ENCODE peak calls at places on chromosomes 12 and 14, in four cellular contexts. One of them, this sample, is unnamed. For H3K27me3, the result is how much of the 10 kb centered on the place peaks cover.

GRCh38 chr14:36069535-36069900 is 107.0 kb downstream of the PTCSC3 start:
- DNase-seq in HepG2: peak
- DNase-seq in K562: peak
- DNase-seq in H1: peak
- DNase-seq in this sample: peak

GRCh38 chr14:105974902-105975301 is 448.5 kb downstream of the TMEM121 start:
- DNase-seq in HepG2: peak
- DNase-seq in K562: peak
- DNase-seq in H1: no peak
- DNase-seq in this sample: no peak

GRCh38 chr14:68806526-68807147 is 13.8 kb upstream of the ZFP36L1 start:
- DNase-seq in HepG2: no peak
- DNase-seq in K562: no peak
- DNase-seq in H1: no peak
- DNase-seq in this sample: no peak

GRCh38 chr14:33943081-33943480 is 7.8 kb downstream of the EGLN3 start:
- DNase-seq in HepG2: no peak
- DNase-seq in K562: no peak
- DNase-seq in H1: no peak
- DNase-seq in this sample: no peak

GRCh38 chr12:79444089-79444488 is 246.7 kb downstream of the PAWR start:
- DNase-seq in HepG2: no peak
- DNase-seq in K562: no peak
- DNase-seq in H1: no peak
- DNase-seq in this sample: peak

GRCh38 chr14:88129306-88130056 is 124.5 kb downstream of the GPR65 start:
- DNase-seq in HepG2: no peak
- DNase-seq in K562: no peak
- DNase-seq in H1: no peak
- DNase-seq in this sample: peak

GRCh38 chr14:49506650-49507049 is 79.5 kb downstream of the RPS29 start:
- DNase-seq in HepG2: no peak
- DNase-seq in K562: no peak
- DNase-seq in H1: no peak
- DNase-seq in this sample: no peak

GRCh38 chr12:32437095-32437515 is 37.7 kb downstream of the FGD4 start:
- DNase-seq in HepG2: peak
- DNase-seq in K562: no peak
- DNase-seq in H1: no peak
- DNase-seq in this sample: peak

GRCh38 chr12:102694913-102695312 is 214.6 kb upstream of the IGF1 start:
- DNase-seq in HepG2: no peak
- DNase-seq in K562: no peak
- DNase-seq in H1: no peak
- DNase-seq in this sample: no peak

GRCh38 chr12:7209958-7210357 is 20.5 kb downstream of the PEX5 start:
- DNase-seq in HepG2: no peak
- DNase-seq in K562: no peak
- DNase-seq in H1: no peak
- DNase-seq in this sample: no peak

GRCh38 chr14:106850913-106851825 is 1324.8 kb downstream of the TMEM121 start:
- DNase-seq in HepG2: no peak
- DNase-seq in K562: no peak
- DNase-seq in H1: no peak
- DNase-seq in this sample: no peak

GRCh38 chr12:111636209-111636928 is 37.3 kb upstream of the ATXN2 start:
- DNase-seq in HepG2: peak
- DNase-seq in K562: peak
- DNase-seq in H1: peak
- DNase-seq in this sample: peak

GRCh38 chr12:17079251-17079909 is 473.4 kb upstream of the LMO3 start:
- DNase-seq in HepG2: peak
- DNase-seq in K562: no peak
- DNase-seq in H1: no peak
- DNase-seq in this sample: no peak

GRCh38 chr14:100849432-100849831 is 23.5 kb downstream of the MEG3 start:
- DNase-seq in HepG2: no peak
- DNase-seq in K562: no peak
- DNase-seq in H1: no peak
- DNase-seq in this sample: no peak

GRCh38 chr12:32124637-32125036 is 18.0 kb downstream of the BICD1 start:
- DNase-seq in HepG2: no peak
- DNase-seq in K562: no peak
- DNase-seq in H1: no peak
- DNase-seq in this sample: no peak

GRCh38 chr12:117105902-117106301 is 6.7 kb upstream of the TESC start:
- DNase-seq in HepG2: peak
- DNase-seq in K562: no peak
- DNase-seq in H1: no peak
- DNase-seq in this sample: no peak

GRCh38 chr14:96915478-96915877 is 118.3 kb downstream of the VRK1 start:
- DNase-seq in HepG2: no peak
- DNase-seq in K562: no peak
- DNase-seq in H1: no peak
- DNase-seq in this sample: no peak

GRCh38 chr12:60935981-60936761 is 1324.0 kb upstream of the USP15 start:
- DNase-seq in HepG2: peak
- DNase-seq in K562: no peak
- DNase-seq in H1: no peak
- DNase-seq in this sample: no peak

GRCh38 chr12:131491887-131492490 is 218.9 kb upstream of the SFSWAP start:
- DNase-seq in HepG2: no peak
- DNase-seq in K562: no peak
- DNase-seq in H1: no peak
- DNase-seq in this sample: no peak

GRCh38 chr12:96048392-96048969 is 13.1 kb upstream of the LTA4H start:
- DNase-seq in HepG2: peak
- DNase-seq in K562: no peak
- DNase-seq in H1: no peak
- DNase-seq in this sample: peak

GRCh38 chr12:116194935-116195431 is 82.5 kb downstream of the MED13L start:
- DNase-seq in HepG2: no peak
- DNase-seq in K562: no peak
- DNase-seq in H1: no peak
- DNase-seq in this sample: no peak

GRCh38 chr12:130486146-130486435 is 148.4 kb downstream of the PIWIL1 start:
- DNase-seq in HepG2: no peak
- DNase-seq in K562: no peak
- DNase-seq in H1: no peak
- DNase-seq in this sample: no peak

GRCh38 chr12:112518336-112518735 is 99.6 kb downstream of the PTPN11 start:
- DNase-seq in HepG2: no peak
- DNase-seq in K562: no peak
- DNase-seq in H1: no peak
- DNase-seq in this sample: no peak

GRCh38 chr12:88529531-88530488 is 50.5 kb downstream of the KITLG start:
- DNase-seq in HepG2: no peak
- DNase-seq in K562: no peak
- DNase-seq in H1: no peak
- DNase-seq in this sample: peak

GRCh38 chr14:38994721-38995120 is 108.3 kb downstream of the SEC23A start:
- DNase-seq in HepG2: no peak
- DNase-seq in K562: no peak
- DNase-seq in H1: no peak
- DNase-seq in this sample: peak

GRCh38 chr14:24888532-24888931 is 161.4 kb downstream of the STXBP6 start:
- DNase-seq in HepG2: peak
- DNase-seq in K562: no peak
- DNase-seq in H1: no peak
- DNase-seq in this sample: no peak

GRCh38 chr14:56235388-56235787 is 117.2 kb downstream of the PELI2 start:
- DNase-seq in HepG2: no peak
- DNase-seq in K562: no peak
- DNase-seq in H1: no peak
- DNase-seq in this sample: no peak

GRCh38 chr12:64099430-64099829 is 122.7 kb downstream of the KICS2 start:
- DNase-seq in HepG2: no peak
- DNase-seq in K562: no peak
- DNase-seq in H1: no peak
- DNase-seq in this sample: peak

GRCh38 chr12:69415471-69416275 is 54.5 kb upstream of the FRS2 start:
- DNase-seq in HepG2: peak
- DNase-seq in K562: peak
- DNase-seq in H1: peak
- DNase-seq in this sample: peak

GRCh38 chr12:55675671-55676070 is 32.0 kb downstream of the ITGA7 start:
- DNase-seq in HepG2: no peak
- DNase-seq in K562: no peak
- DNase-seq in H1: no peak
- DNase-seq in this sample: no peak

DNA sequence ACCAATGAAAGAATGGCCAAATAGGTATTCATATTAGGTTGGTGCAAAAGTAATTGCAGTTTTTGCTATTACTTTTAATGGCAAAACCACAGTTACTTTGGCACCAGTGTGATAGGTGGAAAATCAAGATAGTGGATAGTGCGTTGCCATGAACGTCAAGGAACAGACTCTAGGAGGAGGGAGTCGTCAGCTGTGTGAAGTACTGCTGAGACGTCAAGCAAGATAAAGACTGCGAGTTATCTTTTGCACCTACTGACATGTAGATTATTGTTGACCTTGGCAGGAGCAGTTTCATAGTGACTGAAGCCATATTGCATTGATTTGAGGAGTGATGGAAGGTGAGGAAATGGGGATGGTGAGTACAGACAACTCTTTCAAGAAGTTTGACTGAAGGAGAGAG is 8.3 kb downstream of the YLPM1 start:
- DNase-seq in HepG2: no peak
- DNase-seq in K562: no peak
- DNase-seq in H1: no peak
- DNase-seq in this sample: no peak
- TF ChIP-seq JUN in HepG2: no peak
- TF ChIP-seq JUN in K562: no peak
- TF ChIP-seq JUN in H1: no peak
- TF ChIP-seq JUN in this sample: no peak

GRCh38 chr12:53954694-53955035 is at the start of gene HOXC12:
- DNase-seq in HepG2: no peak
- DNase-seq in K562: no peak
- DNase-seq in H1: no peak
- DNase-seq in this sample: no peak
- H3K27me3 ChIP-seq in HepG2: half or more
- H3K27me3 ChIP-seq in K562: half or more
- H3K27me3 ChIP-seq in H1: half or more
- H3K27me3 ChIP-seq in this sample: half or more

GRCh38 chr14:41830679-41831078 is 224.0 kb downstream of the LRFN5 start:
- DNase-seq in HepG2: no peak
- DNase-seq in K562: no peak
- DNase-seq in H1: no peak
- DNase-seq in this sample: no peak
- TF ChIP-seq JUN in HepG2: no peak
- TF ChIP-seq JUN in K562: no peak
- TF ChIP-seq JUN in H1: no peak
- TF ChIP-seq JUN in this sample: no peak

GRCh38 chr14:93974833-93975232 is 1.5 kb downstream of the ASB2 start:
- DNase-seq in HepG2: no peak
- DNase-seq in K562: no peak
- DNase-seq in H1: no peak
- DNase-seq in this sample: no peak

GRCh38 chr14:93977790-93978581 is 1.6 kb upstream of the ASB2 start:
- DNase-seq in HepG2: no peak
- DNase-seq in K562: no peak
- DNase-seq in H1: no peak
- DNase-seq in this sample: no peak

GRCh38 chr14:93975791-93976476 is 436 bp downstream of the ASB2 start:
- DNase-seq in HepG2: no peak
- DNase-seq in K562: no peak
- DNase-seq in H1: no peak
- DNase-seq in this sample: no peak

GRCh38 chr14:93977171-93977570 is 801 bp upstream of the ASB2 start:
- DNase-seq in HepG2: no peak
- DNase-seq in K562: no peak
- DNase-seq in H1: no peak
- DNase-seq in this sample: no peak

GRCh38 chr14:93976477-93977057 is at the start of gene ASB2:
- DNase-seq in HepG2: no peak
- DNase-seq in K562: no peak
- DNase-seq in H1: no peak
- DNase-seq in this sample: no peak
- H3K27me3 ChIP-seq in HepG2: half or more
- H3K27me3 ChIP-seq in K562: under half
- H3K27me3 ChIP-seq in H1: under half
- H3K27me3 ChIP-seq in this sample: under half

GRCh38 chr12:15783288-15783687 is 5.9 kb downstream of the EPS8 start:
- DNase-seq in HepG2: no peak
- DNase-seq in K562: no peak
- DNase-seq in H1: no peak
- DNase-seq in this sample: no peak

GRCh38 chr12:15794196-15794595 is 5.0 kb upstream of the EPS8 start:
- DNase-seq in HepG2: no peak
- DNase-seq in K562: no peak
- DNase-seq in H1: no peak
- DNase-seq in this sample: no peak

GRCh38 chr12:15789215-15790171 is at the start of gene EPS8:
- DNase-seq in HepG2: peak
- DNase-seq in K562: no peak
- DNase-seq in H1: peak
- DNase-seq in this sample: peak

GRCh38 chr12:15787801-15788200 is 1.4 kb downstream of the EPS8 start:
- DNase-seq in HepG2: no peak
- DNase-seq in K562: no peak
- DNase-seq in H1: no peak
- DNase-seq in this sample: no peak

DNA sequence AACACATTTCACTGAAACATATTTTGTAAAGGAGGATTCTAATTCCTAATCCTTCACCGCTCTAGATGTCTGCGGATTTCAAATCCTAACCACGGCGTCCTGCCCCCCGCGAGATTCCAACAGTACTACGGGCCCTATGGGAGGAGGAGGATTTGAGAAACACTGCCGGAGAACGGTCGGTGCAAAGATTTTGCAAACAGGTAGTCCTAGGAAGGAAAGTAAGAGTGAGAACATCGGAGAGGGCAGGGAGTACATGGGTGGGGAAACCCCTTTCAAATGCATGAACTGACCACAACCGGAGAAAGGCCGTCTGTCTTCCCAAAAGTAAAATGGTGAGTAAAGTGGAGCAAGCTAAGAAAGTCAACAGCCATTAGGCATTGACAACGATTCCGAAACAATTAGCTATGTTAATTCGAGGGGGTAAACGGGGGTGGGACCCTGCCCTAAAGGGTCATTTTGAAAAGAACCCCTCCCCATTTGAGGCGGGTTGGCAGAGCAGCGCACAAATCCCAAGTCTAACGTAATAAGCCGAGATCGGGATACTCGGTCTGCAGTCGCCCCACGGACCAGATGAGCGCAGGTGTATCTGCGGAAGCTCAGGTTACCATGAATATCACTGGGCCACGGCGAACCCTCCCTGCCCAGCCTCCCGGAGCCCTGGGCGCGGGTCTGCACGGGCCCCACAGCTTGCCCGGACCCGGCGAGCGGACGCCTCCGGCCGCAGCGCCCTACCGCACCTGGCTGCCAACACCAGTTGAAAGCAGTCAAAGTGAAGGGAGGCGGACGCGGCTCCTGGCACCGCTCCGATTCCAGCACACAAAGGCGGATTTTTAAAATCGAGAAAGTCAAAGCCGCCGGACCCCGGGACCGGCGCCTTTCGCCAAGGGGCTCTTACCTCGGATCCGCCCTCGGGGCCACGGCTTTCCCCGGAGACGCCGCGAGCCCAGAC is 648 bp downstream of the EPS8 start:
- DNase-seq in HepG2: peak
- DNase-seq in K562: no peak
- DNase-seq in H1: no peak
- DNase-seq in this sample: peak
- TF ChIP-seq JUN in HepG2: no peak
- TF ChIP-seq JUN in K562: no peak
- TF ChIP-seq JUN in H1: no peak
- TF ChIP-seq JUN in this sample: no peak

This sample was measured in endothelial cell of umbilical vein.